ENCODE peak calls at places on chromosomes 16 and 17, in seven cellular contexts. S is fibroblast of mammary gland, N is adrenal gland, E is MM.1S, C is GM23248, L is choroid plexus epithelial cell, A is Peyer's patch. Z is an unnamed sample.

GRCh38 chr17:57600092-57600491 is 145.0 kb downstream of the CCDC182 start:
- DNase-seq in N (peak), E (peak), S (no peak), C (no peak), A (no peak), L (no peak), Z (peak)

GRCh38 chr17:50785126-50785525 is 17.8 kb upstream of the ANKRD40CL start:
- DNase-seq in A (no peak), N (no peak), E (no peak), L (no peak), S (no peak), C (no peak), Z (no peak)

GRCh38 chr17:40304464-40304863 is 4.5 kb upstream of the RARA start:
- DNase-seq in E (no peak), N (peak), L (peak), C (peak), S (peak), A (no peak), Z (peak)

GRCh38 chr17:10155334-10156081 is 42.9 kb downstream of the GAS7 start:
- DNase-seq in S (peak), A (no peak), E (no peak), C (peak), N (no peak), L (peak), Z (peak)

GRCh38 chr16:80948886-80949502 is 57.7 kb downstream of the CMC2 start:
- DNase-seq in E (no peak), S (peak), A (peak), N (peak), C (peak), L (peak), Z (peak)

GRCh38 chr17:3046753-3047152 is 16.7 kb downstream of the OR1D5 start:
- DNase-seq in E (no peak), S (no peak), C (no peak), A (no peak), L (no peak), N (no peak), Z (no peak)

GRCh38 chr16:4667203-4667983 is 26.0 kb upstream of the NUDT16L1 start:
- DNase-seq in S (no peak), C (no peak), A (no peak), E (no peak), N (no peak), L (no peak), Z (no peak)

GRCh38 chr16:86044241-86044671 is 145.3 kb downstream of the IRF8 start:
- DNase-seq in S (peak), C (peak), E (no peak), N (no peak), A (peak), L (peak), Z (peak)

GRCh38 chr17:57927048-57927723 is 28.0 kb downstream of the CUEDC1 start:
- DNase-seq in L (peak), S (peak), C (peak), N (no peak), A (no peak), E (no peak), Z (peak)

GRCh38 chr17:72049914-72050313 is 70.9 kb upstream of the SOX9 start:
- DNase-seq in E (no peak), L (no peak), A (no peak), S (no peak), N (no peak), C (no peak), Z (no peak)

GRCh38 chr16:56956756-56957155 is 5.0 kb upstream of the CETP start:
- DNase-seq in A (no peak), C (no peak), E (no peak), N (no peak), L (no peak), S (no peak), Z (no peak)

GRCh38 chr17:2064511-2064910 is 9.6 kb downstream of the HIC1 start:
- DNase-seq in C (no peak), A (peak), S (peak), N (peak), L (peak), E (no peak), Z (no peak)

GRCh38 chr17:61469474-61469873 is 17.3 kb downstream of the TBX4 start:
- DNase-seq in N (no peak), E (no peak), C (no peak), L (no peak), S (no peak), A (peak), Z (no peak)

GRCh38 chr16:69927056-69927757 is 23.9 kb upstream of the CLEC18A start:
- DNase-seq in N (peak), S (peak), A (no peak), C (peak), L (peak), E (no peak), Z (peak)

GRCh38 chr17:40018211-40019121 is 3.2 kb downstream of the CSF3 start:
- DNase-seq in N (no peak), E (no peak), L (peak), S (peak), C (peak), A (no peak), Z (peak)

GRCh38 chr16:35516551-35516950 is 2057.1 kb downstream of the TP53TG3F start:
- DNase-seq in C (no peak), S (no peak), L (no peak), A (no peak), N (no peak), E (peak), Z (no peak)

GRCh38 chr17:63930951-63931575 is 1.1 kb downstream of the CD79B start:
- DNase-seq in L (no peak), E (peak), C (no peak), A (peak), N (peak), S (no peak), Z (no peak)

GRCh38 chr17:17227608-17228520 is 9.1 kb downstream of the FLCN start:
- DNase-seq in E (no peak), L (no peak), A (no peak), C (no peak), N (peak), S (no peak), Z (no peak)

GRCh38 chr17:49970498-49970897 is 1.5 kb downstream of the DLX4 start:
- DNase-seq in N (no peak), E (no peak), L (no peak), C (no peak), A (no peak), S (no peak), Z (no peak)

GRCh38 chr17:44416558-44417289 is 27.3 kb upstream of the ITGA2B start:
- DNase-seq in N (no peak), L (no peak), E (no peak), S (no peak), C (no peak), A (no peak), Z (no peak)

GRCh38 chr17:68053237-68054030 is 17.9 kb downstream of the KPNA2 start:
- DNase-seq in N (peak), C (peak), L (peak), E (no peak), S (peak), A (peak), Z (peak)

GRCh38 chr16:84925092-84925772 is 86.1 kb downstream of the ZDHHC7 start:
- DNase-seq in E (no peak), N (peak), C (peak), A (peak), S (peak), L (peak), Z (peak)

GRCh38 chr16:4780235-4780634 is 7.9 kb downstream of the SEPTIN12 start:
- DNase-seq in S (peak), E (no peak), C (peak), N (no peak), L (no peak), A (no peak), Z (no peak)

GRCh38 chr17:40124279-40125141 is 2.7 kb downstream of the MSL1 start:
- DNase-seq in S (no peak), E (no peak), C (peak), L (peak), N (peak), A (no peak), Z (peak)

GRCh38 chr17:32275060-32276042 is 9.7 kb downstream of the RHBDL3 start:
- DNase-seq in C (peak), S (peak), E (no peak), N (peak), L (peak), A (no peak), Z (peak)

GRCh38 chr17:80818871-80819270 is 172.8 kb upstream of the CHMP6 start:
- DNase-seq in A (no peak), N (no peak), S (no peak), L (no peak), C (no peak), E (no peak), Z (no peak)

GRCh38 chr16:28191364-28191985 is 20.3 kb downstream of the XPO6 start:
- DNase-seq in S (no peak), A (no peak), E (no peak), L (no peak), N (no peak), C (no peak), Z (no peak)

GRCh38 chr17:56710986-56711385 is 117.5 kb downstream of the NOG start:
- DNase-seq in N (no peak), C (no peak), E (no peak), L (no peak), A (no peak), S (no peak), Z (no peak)

GRCh38 chr17:4742629-4743028 is 2.9 kb upstream of the CXCL16 start:
- DNase-seq in N (no peak), S (no peak), E (no peak), C (no peak), L (no peak), A (no peak), Z (no peak)

GRCh38 chr16:67244387-67245188 is 2.7 kb downstream of the FHOD1 start:
- DNase-seq in C (peak), S (peak), N (peak), A (peak), E (peak), L (peak), Z (peak)

GRCh38 chr16:70432800-70433455 is 6.0 kb downstream of the ST3GAL2 start:
- DNase-seq in A (peak), N (no peak), C (peak), S (no peak), L (peak), E (no peak), Z (no peak)

GRCh38 chr17:78839173-78839761 is 1.3 kb downstream of the USP36 start:
- DNase-seq in C (peak), N (no peak), L (peak), E (peak), A (no peak), S (peak), Z (peak)

GRCh38 chr17:38701504-38702165 is 3.4 kb upstream of the MLLT6 start:
- DNase-seq in L (peak), A (peak), C (peak), S (peak), N (peak), E (peak), Z (peak)

GRCh38 chr16:47886631-47887415 is 269.0 kb downstream of the ABCC12 start:
- DNase-seq in N (no peak), S (no peak), A (no peak), E (no peak), L (no peak), C (no peak), Z (no peak)

GRCh38 chr16:47887496-47887895 is 268.3 kb downstream of the ABCC12 start:
- DNase-seq in S (no peak), C (peak), N (no peak), A (no peak), L (peak), E (no peak), Z (peak)

GRCh38 chr16:47881574-47881973 is 274.2 kb downstream of the ABCC12 start:
- DNase-seq in L (no peak), N (no peak), E (no peak), A (no peak), S (no peak), C (no peak), Z (no peak)

GRCh38 chr16:47885489-47885888 is 270.3 kb downstream of the ABCC12 start:
- DNase-seq in N (no peak), E (no peak), A (no peak), C (no peak), S (no peak), L (no peak), Z (no peak)

GRCh38 chr16:47884131-47884725 is 271.6 kb downstream of the ABCC12 start:
- DNase-seq in C (no peak), E (no peak), S (no peak), A (no peak), N (no peak), L (no peak), Z (no peak)
- H3K4me3 ChIP-seq in C (no peak), E (no peak), S (no peak), A (no peak), N (no peak), L (no peak), Z (no peak)

GRCh38 chr17:48429156-48429555 is 858 bp downstream of the SKAP1 start:
- DNase-seq in A (peak), E (no peak), L (no peak), S (no peak), C (no peak), N (no peak), Z (no peak)
- H3K4me3 ChIP-seq in A (peak), E (peak), L (no peak), S (no peak), C (no peak), N (no peak), Z (no peak)

GRCh38 chr16:31141489-31142108 is 6.1 kb upstream of the PRSS8 start:
- DNase-seq in A (no peak), N (peak), E (no peak), L (no peak), C (peak), S (peak), Z (no peak)
- H3K4me3 ChIP-seq in A (peak), N (no peak), E (peak), L (peak), C (peak), S (peak), Z (peak)

GRCh38 chr16:29726845-29727379 is 18.9 kb downstream of the C16orf54 start:
- DNase-seq in L (no peak), E (no peak), A (no peak), N (no peak), S (no peak), C (no peak), Z (no peak)
- H3K4me3 ChIP-seq in L (no peak), E (no peak), A (no peak), N (no peak), S (no peak), C (no peak), Z (no peak)

GRCh38 chr16:88681709-88682451 is 4.4 kb downstream of the SNAI3 start:
- DNase-seq in C (peak), S (no peak), A (peak), L (no peak), N (peak), E (peak), Z (no peak)
- H3K4me3 ChIP-seq in C (no peak), S (no peak), A (peak), L (no peak), N (no peak), E (peak), Z (no peak)

GRCh38 chr17:66965801-66966528 is 1.5 kb downstream of the CACNG4 start:
- DNase-seq in N (no peak), A (no peak), C (no peak), S (no peak), E (peak), L (no peak), Z (no peak)

GRCh38 chr17:66964083-66964771 is at the start of gene CACNG4:
- DNase-seq in N (no peak), L (no peak), S (no peak), A (no peak), E (no peak), C (no peak), Z (no peak)

GRCh38 chr17:66966529-66967418 is 2.3 kb downstream of the CACNG4 start:
- DNase-seq in C (no peak), L (no peak), S (no peak), E (no peak), A (no peak), N (no peak), Z (no peak)

GRCh38 chr17:66963521-66964082 is 905 bp upstream of the CACNG4 start:
- DNase-seq in A (no peak), E (no peak), L (no peak), S (no peak), C (no peak), N (no peak), Z (no peak)

DNA sequence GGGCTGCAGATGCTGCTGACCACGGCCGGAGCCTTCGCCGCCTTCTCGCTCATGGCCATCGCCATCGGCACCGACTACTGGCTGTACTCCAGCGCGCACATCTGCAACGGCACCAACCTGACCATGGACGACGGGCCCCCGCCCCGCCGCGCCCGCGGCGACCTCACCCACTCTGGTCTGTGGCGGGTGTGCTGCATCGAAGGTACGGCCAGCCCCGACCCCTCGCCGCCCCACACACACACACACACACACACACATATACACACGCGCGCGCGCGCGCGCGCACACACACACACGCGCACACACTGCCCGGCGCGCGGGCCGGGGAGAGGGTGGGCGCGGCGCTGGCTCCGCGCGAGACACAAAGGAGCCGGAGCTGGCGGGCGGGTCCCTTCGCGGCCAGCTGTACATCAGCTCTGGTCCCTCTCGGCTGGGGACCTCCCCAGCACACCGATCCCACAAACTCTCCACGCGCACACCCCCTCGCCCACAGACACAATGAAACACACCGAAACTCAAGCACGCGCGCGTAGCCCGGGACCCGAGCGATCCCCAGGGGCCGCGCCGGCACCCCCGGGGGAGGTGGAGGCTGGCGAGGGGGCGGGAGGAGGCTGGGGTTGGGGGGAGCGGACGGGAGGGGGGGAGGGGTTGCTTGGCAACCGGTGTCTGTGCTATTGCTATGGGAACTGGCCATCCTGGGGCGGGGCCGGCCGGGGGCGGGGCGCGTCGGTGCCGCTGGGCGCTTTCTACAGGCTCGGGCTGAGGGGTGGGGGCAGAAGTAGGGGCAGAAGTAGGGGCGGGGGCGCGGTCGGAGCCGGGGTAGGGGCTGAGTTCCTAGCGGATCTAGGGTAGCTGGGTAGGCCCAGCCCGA is 658 bp downstream of the CACNG4 start:
- DNase-seq in E (no peak), C (no peak), N (peak), S (no peak), A (no peak), L (no peak), Z (no peak)
- H3K4me3 ChIP-seq in E (peak), C (peak), N (no peak), S (no peak), A (peak), L (peak), Z (no peak)

GRCh38 chr17:48719642-48720262 is 2.6 kb downstream of the PRAC1 start:
- DNase-seq in S (no peak), N (no peak), A (no peak), E (no peak), L (no peak), C (no peak), Z (no peak)
- H3K4me3 ChIP-seq in S (no peak), N (no peak), A (no peak), E (no peak), L (no peak), C (no peak), Z (no peak)

Z was measured in AG10803.